ENCODE peak calls at places on chromosomes 4 and X, in four cellular contexts. One of them, this sample, is unnamed.

GRCh38 chrX:40105016-40105790 is 7.4 kb upstream of the BCOR start:
- DNase-seq in GM23248: peak
- DNase-seq in aorta: peak
- DNase-seq in uterus: no peak
- DNase-seq in this sample: peak

GRCh38 chr4:151356510-151356909 is 31.1 kb upstream of the SH3D19 start:
- DNase-seq in GM23248: peak
- DNase-seq in aorta: no peak
- DNase-seq in uterus: no peak
- DNase-seq in this sample: no peak

GRCh38 chr4:153205028-153205648 is 895 bp downstream of the TRIM2 start:
- DNase-seq in GM23248: no peak
- DNase-seq in aorta: no peak
- DNase-seq in uterus: no peak
- DNase-seq in this sample: no peak

GRCh38 chr4:87838207-87838606 is 5.4 kb downstream of the MEPE start:
- DNase-seq in GM23248: peak
- DNase-seq in aorta: no peak
- DNase-seq in uterus: no peak
- DNase-seq in this sample: no peak

GRCh38 chrX:12988797-12989196 is 13.9 kb downstream of the TMSB4X start:
- DNase-seq in GM23248: peak
- DNase-seq in aorta: no peak
- DNase-seq in uterus: no peak
- DNase-seq in this sample: no peak

GRCh38 chrX:48631376-48632090 is 34.2 kb downstream of the WDR13 start:
- DNase-seq in GM23248: peak
- DNase-seq in aorta: no peak
- DNase-seq in uterus: peak
- DNase-seq in this sample: peak

GRCh38 chr4:39205000-39205399 is 22.7 kb downstream of the WDR19 start:
- DNase-seq in GM23248: no peak
- DNase-seq in aorta: no peak
- DNase-seq in uterus: no peak
- DNase-seq in this sample: no peak

GRCh38 chr4:70178075-70178660 is 17.4 kb upstream of the ODAM start:
- DNase-seq in GM23248: no peak
- DNase-seq in aorta: no peak
- DNase-seq in uterus: no peak
- DNase-seq in this sample: no peak

GRCh38 chr4:156673483-156673882 is 298.1 kb downstream of the PDGFC start:
- DNase-seq in GM23248: peak
- DNase-seq in aorta: no peak
- DNase-seq in uterus: no peak
- DNase-seq in this sample: no peak

GRCh38 chrX:10949541-10949940 is 161.6 kb upstream of the HCCS start:
- DNase-seq in GM23248: no peak
- DNase-seq in aorta: no peak
- DNase-seq in uterus: no peak
- DNase-seq in this sample: no peak

GRCh38 chrX:39645059-39645895 is 452.5 kb downstream of the BCOR start:
- DNase-seq in GM23248: peak
- DNase-seq in aorta: peak
- DNase-seq in uterus: peak
- DNase-seq in this sample: peak

GRCh38 chrX:118346258-118347094 is 570 bp downstream of the WDR44 start:
- DNase-seq in GM23248: peak
- DNase-seq in aorta: peak
- DNase-seq in uterus: peak
- DNase-seq in this sample: peak

GRCh38 chr4:67522851-67523671 is 22.2 kb downstream of the CENPC start:
- DNase-seq in GM23248: no peak
- DNase-seq in aorta: no peak
- DNase-seq in uterus: no peak
- DNase-seq in this sample: no peak

GRCh38 chr4:1505511-1506451 is 99.5 kb upstream of the NKX1-1 start:
- DNase-seq in GM23248: no peak
- DNase-seq in aorta: peak
- DNase-seq in uterus: no peak
- DNase-seq in this sample: peak

GRCh38 chr4:40455340-40455902 is 120.3 kb downstream of the CHRNA9 start:
- DNase-seq in GM23248: peak
- DNase-seq in aorta: no peak
- DNase-seq in uterus: no peak
- DNase-seq in this sample: no peak

GRCh38 chrX:34546366-34546765 is 110.7 kb downstream of the TMEM47 start:
- DNase-seq in GM23248: peak
- DNase-seq in aorta: no peak
- DNase-seq in uterus: no peak
- DNase-seq in this sample: no peak

GRCh38 chr4:146224331-146224966 is 10.1 kb downstream of the REELD1 start:
- DNase-seq in GM23248: peak
- DNase-seq in aorta: no peak
- DNase-seq in uterus: no peak
- DNase-seq in this sample: no peak